ENCODE peak calls at places on chromosomes 4 and X, in four cellular contexts. T is HCT116, W is K562, K is neural progenitor cell. V is an unnamed sample.

GRCh38 chrX:23742174-23742692 is 843 bp downstream of the ACOT9 start:
- DNase-seq in W (peak; percentile 16), T (no peak), K (peak; percentile 36), V (peak; percentile 64)

GRCh38 chrX:111114806-111115205 is 18.8 kb downstream of the PAK3 start:
- DNase-seq in K (no peak), W (no peak), T (no peak), V (no peak)

GRCh38 chr4:15774020-15774420 is 4.1 kb upstream of the CD38 start:
- DNase-seq in K (no peak), W (no peak), T (no peak), V (no peak)

GRCh38 chr4:140427919-140428471 is 547 bp upstream of the CLGN start:
- DNase-seq in T (peak; percentile 24), K (no peak), W (no peak), V (no peak)

GRCh38 chr4:145909331-145909730 is 29.3 kb downstream of the ZNF827 start:
- DNase-seq in W (peak; percentile 22), T (no peak), K (peak; percentile 72), V (peak; percentile 76)

GRCh38 chrX:57595381-57595811 is 3.6 kb downstream of the ZXDB start:
- DNase-seq in T (no peak), W (no peak), K (no peak), V (peak; percentile 84)

GRCh38 chr4:62531731-62532130 is 1331.6 kb downstream of the ADGRL3 start:
- DNase-seq in W (no peak), T (no peak), K (peak; percentile 46), V (no peak)

GRCh38 chrX:122625821-122626220 is 558.3 kb upstream of the GRIA3 start:
- DNase-seq in T (no peak), K (no peak), W (no peak), V (peak; percentile 2)

GRCh38 chrX:413322-414201 is 26.9 kb upstream of the PPP2R3B start:
- DNase-seq in W (no peak), T (no peak), K (peak; percentile 81), V (no peak)

GRCh38 chrX:154123241-154124219 is 20.5 kb upstream of the OPN1LW start:
- DNase-seq in K (no peak), T (no peak), W (peak; percentile 87), V (peak; percentile 30)

GRCh38 chr4:69092190-69092589 is 4.1 kb upstream of the UGT2B7 start:
- DNase-seq in K (no peak), W (no peak), T (no peak), V (peak; percentile 87)

GRCh38 chr4:64271601-64272081 is 137.6 kb downstream of the TECRL start:
- DNase-seq in K (no peak), T (no peak), W (no peak), V (peak; percentile 49)

GRCh38 chrX:149631293-149632165 is at the start of gene TMEM185A:
- DNase-seq in W (peak; percentile 76), K (peak; percentile 89), T (peak; percentile 33), V (peak; percentile 65)

GRCh38 chrX:21963736-21964135 is 23.2 kb downstream of the SMS start:
- DNase-seq in T (no peak), W (no peak), K (no peak), V (no peak)

GRCh38 chr4:32645653-32646052 is 1925.5 kb downstream of the PCDH7 start:
- DNase-seq in W (no peak), K (no peak), T (no peak), V (no peak)

GRCh38 chrX:34299451-34299967 is 167.4 kb upstream of the FAM47A start:
- DNase-seq in W (no peak), K (no peak), T (no peak), V (no peak)

GRCh38 chr4:185265942-185266341 is 56.5 kb downstream of the SNX25 start:
- DNase-seq in W (no peak), T (no peak), K (no peak), V (peak; percentile 20)

GRCh38 chr4:177696438-177696966 is 254.3 kb upstream of the AGA start:
- DNase-seq in K (peak; percentile 37), W (no peak), T (no peak), V (peak; percentile 6)

GRCh38 chr4:132016703-132017102 is 1132.4 kb upstream of the PCDH10 start:
- DNase-seq in K (no peak), W (no peak), T (no peak), V (no peak)

GRCh38 chr4:56902703-56903102 is 5.0 kb upstream of the REST start:
- DNase-seq in T (no peak), W (no peak), K (no peak), V (no peak)

GRCh38 chr4:70855464-70855863 is 15.8 kb upstream of the GRSF1 start:
- DNase-seq in K (no peak), W (peak; percentile 51), T (no peak), V (no peak)

GRCh38 chrX:30906726-30907125 is 17.7 kb upstream of the TAB3 start:
- DNase-seq in W (peak; percentile 18), K (no peak), T (peak; percentile 12), V (peak; percentile 76)

GRCh38 chr4:111011458-111011857 is 388.6 kb upstream of the PITX2 start:
- DNase-seq in K (no peak), T (no peak), W (no peak), V (no peak)

GRCh38 chr4:137510866-137511265 is 21.4 kb downstream of the PCDH18 start:
- DNase-seq in T (peak; percentile 62), K (no peak), W (no peak), V (peak; percentile 81)

GRCh38 chr4:22500831-22501714 is 14.8 kb downstream of the ADGRA3 start:
- DNase-seq in K (no peak), W (no peak), T (peak; percentile 66), V (peak; percentile 84)

GRCh38 chr4:182880387-182881356 is 36.5 kb downstream of the DCTD start:
- DNase-seq in W (no peak), T (no peak), K (no peak), V (peak; percentile 36)

GRCh38 chrX:107935200-107935599 is 47.0 kb downstream of the TEX13B start:
- DNase-seq in W (no peak), K (no peak), T (no peak), V (peak; percentile 44)

GRCh38 chrX:120732879-120733278 is 103.0 kb upstream of the C1GALT1C1 start:
- DNase-seq in K (no peak), W (no peak), T (no peak), V (no peak)

GRCh38 chr4:176789955-176790354 is 2.8 kb downstream of the VEGFC start:
- DNase-seq in T (peak; percentile 23), K (peak; percentile 46), W (peak; percentile 3), V (peak; percentile 89)

GRCh38 chrX:47568656-47569295 is 7.8 kb downstream of the ARAF start:
- DNase-seq in T (no peak), W (peak; percentile 57), K (peak; percentile 50), V (peak; percentile 40)

GRCh38 chr4:80507077-80507476 is 171.5 kb downstream of the CFAP299 start:
- DNase-seq in K (no peak), W (peak; percentile 65), T (no peak), V (no peak)

GRCh38 chr4:26861434-26862186 is 969 bp downstream of the STIM2 start:
- DNase-seq in T (no peak), W (peak; percentile 72), K (peak; percentile 87), V (peak; percentile 37)

GRCh38 chr4:60223098-60223497 is 977.0 kb upstream of the ADGRL3 start:
- DNase-seq in W (no peak), K (no peak), T (no peak), V (no peak)

GRCh38 chr4:186604124-186604627 is 48.8 kb upstream of the MTNR1A start:
- DNase-seq in W (no peak), T (no peak), K (no peak), V (peak; percentile 30)

GRCh38 chr4:45453258-45453841 is 670.5 kb downstream of the GABRG1 start:
- DNase-seq in W (no peak), K (peak; percentile 68), T (no peak), V (peak; percentile 55)

DNA sequence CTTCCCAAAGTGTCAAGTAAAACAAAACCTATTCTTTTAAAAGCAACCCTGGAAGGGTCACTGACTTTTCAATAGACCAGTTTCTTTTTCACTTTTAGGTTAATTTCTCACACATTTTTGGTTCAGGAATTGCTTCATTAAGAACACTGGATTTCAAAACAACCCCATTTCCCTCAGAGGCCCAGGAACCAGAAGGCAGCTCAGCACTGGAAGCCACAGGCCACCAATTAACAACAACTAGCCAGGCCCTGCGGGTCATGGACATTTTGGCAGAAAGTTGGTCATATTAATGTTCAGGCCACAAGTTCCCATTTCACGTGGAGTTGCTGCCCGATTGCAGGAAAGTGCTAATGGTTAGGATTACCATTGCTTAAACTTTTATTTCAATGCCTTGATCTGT is 39.8 kb downstream of the HAND2 start:
- DNase-seq in T (no peak), W (no peak), K (no peak), V (no peak)
- H3K9ac ChIP-seq in T (no peak overlapping the region), W (no peak overlapping the region), K (no peak overlapping the region), V (no peak overlapping the region)

GRCh38 chrX:68433981-68434299 is 645 bp upstream of the OPHN1 start:
- DNase-seq in W (no peak), K (no peak), T (no peak), V (no peak)
- H3K9ac ChIP-seq in W (peak overlapping the region; percentile 50), K (no peak overlapping the region), T (peak overlapping the region; percentile 67), V (peak overlapping the region; percentile 77)

GRCh38 chrX:73525928-73526690 is 36.9 kb upstream of the CHIC1 start:
- DNase-seq in W (no peak), K (peak; percentile 31), T (no peak), V (no peak)
- H3K9ac ChIP-seq in W (no peak overlapping the region), K (no peak overlapping the region), T (no peak overlapping the region), V (no peak overlapping the region)

GRCh38 chr4:81712714-81713113 is 241.0 kb upstream of the RASGEF1B start:
- DNase-seq in T (no peak), W (no peak), K (no peak), V (no peak)
- H3K9ac ChIP-seq in T (no peak overlapping the region), W (no peak overlapping the region), K (no peak overlapping the region), V (no peak overlapping the region)

DNA sequence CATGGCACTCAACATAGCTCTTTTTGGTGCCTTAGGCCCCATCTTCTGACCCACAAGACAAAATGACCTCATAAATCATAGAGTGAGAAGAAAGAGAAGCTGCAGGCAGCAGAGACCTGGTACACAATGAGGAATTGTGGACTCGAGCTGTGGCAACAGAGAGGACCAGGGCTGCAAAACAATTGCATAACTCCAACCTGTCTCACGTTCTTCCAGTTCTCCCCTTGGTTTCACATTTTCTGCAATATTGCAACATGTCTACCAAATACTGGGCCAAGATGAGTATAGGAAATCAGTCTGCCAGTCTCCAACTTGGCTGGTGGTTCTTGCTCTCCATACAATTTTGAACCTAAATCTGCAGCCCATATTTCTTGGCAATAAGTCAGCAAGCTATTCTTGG is 105.3 kb downstream of the KDR start:
- DNase-seq in T (no peak), K (no peak), W (no peak), V (no peak)
- H3K9ac ChIP-seq in T (no peak overlapping the region), K (no peak overlapping the region), W (no peak overlapping the region), V (no peak overlapping the region)

DNA sequence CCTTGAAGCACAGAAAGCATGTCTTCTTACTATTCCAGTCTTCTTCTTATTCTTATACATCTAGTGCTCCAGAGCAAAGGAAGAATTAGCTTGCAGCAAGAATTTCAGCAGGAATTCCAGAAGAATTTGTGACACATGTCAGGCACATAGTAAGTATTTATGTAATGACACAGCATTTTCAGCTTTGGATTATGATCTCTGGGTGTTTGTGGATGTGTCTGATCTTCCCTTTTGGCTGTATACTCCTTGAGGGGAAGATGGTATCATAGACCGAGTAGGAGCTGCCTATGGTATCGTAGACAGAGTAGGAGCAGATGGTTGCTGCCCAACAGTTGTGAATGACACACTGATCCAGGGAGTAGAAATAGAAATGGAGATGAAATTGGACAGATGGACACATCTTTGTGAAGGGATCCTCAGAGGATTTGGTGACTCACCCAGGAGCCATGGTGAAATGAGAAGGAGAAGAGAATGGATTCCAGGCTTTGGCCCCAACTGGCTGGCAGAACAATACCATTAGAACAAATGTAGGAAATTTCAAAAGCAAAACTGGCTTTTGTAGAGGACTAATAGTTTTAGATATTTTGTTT is 75.7 kb downstream of the COQ2 start:
- DNase-seq in K (no peak), W (no peak), T (no peak), V (no peak)
- H3K9ac ChIP-seq in K (no peak overlapping the region), W (no peak overlapping the region), T (peak overlapping the region; percentile 23), V (no peak overlapping the region)

V was measured in PC-3.